ENCODE peak calls at places on chromosomes 7 and 10, in five cellular contexts. D, S, A, B and E are unnamed samples.

GRCh38 chr10:3046210-3046779 is 21.1 kb upstream of the PFKP start:
- DNase-seq in S (no peak), B (no peak), D (no peak), A (no peak), E (no peak)

GRCh38 chr7:97844036-97844435 is 28.2 kb downstream of the ASNS start:
- DNase-seq in S (no peak), A (no peak), B (no peak), D (no peak), E (no peak)

GRCh38 chr7:68547794-68548193 is 1050.5 kb upstream of the AUTS2 start:
- DNase-seq in A (no peak), S (peak), B (no peak), D (no peak), E (no peak)

GRCh38 chr7:28623863-28624262 is 211.5 kb downstream of the CREB5 start:
- DNase-seq in B (no peak), S (peak), A (no peak), D (no peak), E (peak)

GRCh38 chr10:60940435-60940834 is 3.5 kb downstream of the RHOBTB1 start:
- DNase-seq in B (no peak), A (no peak), D (no peak), S (no peak), E (no peak)

GRCh38 chr7:82128546-82128945 is 315.0 kb downstream of the CACNA2D1 start:
- DNase-seq in B (no peak), A (no peak), S (no peak), D (no peak), E (no peak)

GRCh38 chr10:69472544-69472943 is 21.3 kb downstream of the TSPAN15 start:
- DNase-seq in D (no peak), S (no peak), A (no peak), B (no peak), E (no peak)

GRCh38 chr7:74092964-74093339 is 9.3 kb downstream of the LIMK1 start:
- DNase-seq in B (no peak), S (no peak), D (no peak), A (no peak), E (no peak)

GRCh38 chr10:113273151-113273876 is 279.5 kb upstream of the HABP2 start:
- DNase-seq in S (no peak), B (no peak), A (peak), D (no peak), E (no peak)

GRCh38 chr10:85515316-85515715 is 851.3 kb downstream of the GRID1 start:
- DNase-seq in D (no peak), S (no peak), A (no peak), B (no peak), E (no peak)

GRCh38 chr7:78232806-78233205 is 434.2 kb downstream of the PHTF2 start:
- DNase-seq in D (no peak), S (no peak), A (no peak), B (no peak), E (no peak)

GRCh38 chr10:112288526-112288925 is 5.3 kb downstream of the TECTB start:
- DNase-seq in B (no peak), D (no peak), A (no peak), S (no peak), E (no peak)

GRCh38 chr10:131561897-131562296 is 250.4 kb upstream of the TCERG1L start:
- DNase-seq in A (no peak), D (no peak), B (no peak), S (peak), E (no peak)

GRCh38 chr10:87760195-87760905 is 57.7 kb downstream of the ATAD1 start:
- DNase-seq in B (no peak), D (no peak), S (no peak), A (no peak), E (no peak)

GRCh38 chr10:52526251-52526823 is 212.3 kb downstream of the DKK1 start:
- DNase-seq in D (no peak), S (no peak), A (no peak), B (no peak), E (no peak)

GRCh38 chr10:5565671-5566581 is 41.2 kb downstream of the CALML3 start:
- DNase-seq in A (no peak), S (no peak), D (peak), B (no peak), E (no peak)

GRCh38 chr10:20303453-20304152 is 487.4 kb downstream of the PLXDC2 start:
- DNase-seq in A (no peak), D (no peak), B (no peak), S (peak), E (no peak)

GRCh38 chr7:107318523-107319160 is 149.8 kb downstream of the HBP1 start:
- DNase-seq in A (no peak), S (no peak), D (no peak), B (no peak), E (no peak)

GRCh38 chr7:16905300-16906044 is 23.7 kb upstream of the AGR3 start:
- DNase-seq in A (no peak), B (no peak), S (no peak), D (peak), E (peak)

GRCh38 chr7:113199841-113200240 is 81.5 kb upstream of the SMIM30 start:
- DNase-seq in A (no peak), B (no peak), D (peak), S (no peak), E (no peak)

GRCh38 chr7:150620061-150620460 is 12.1 kb downstream of the GIMAP6 start:
- DNase-seq in D (no peak), A (no peak), S (no peak), B (no peak), E (no peak)

GRCh38 chr10:76133597-76134255 is 702.3 kb downstream of the LRMDA start:
- DNase-seq in B (no peak), A (no peak), D (no peak), S (peak), E (peak)

GRCh38 chr7:133699390-133699789 is 427.8 kb upstream of the LRGUK start:
- DNase-seq in D (no peak), S (no peak), B (no peak), A (no peak), E (no peak)

GRCh38 chr7:135178364-135178763 is 7.9 kb upstream of the CYREN start:
- DNase-seq in A (no peak), D (no peak), B (no peak), S (no peak), E (no peak)

GRCh38 chr7:31094271-31094670 is 42.2 kb downstream of the ADCYAP1R1 start:
- DNase-seq in D (no peak), B (no peak), S (no peak), A (no peak), E (no peak)

GRCh38 chr10:132276179-132276675 is 31.5 kb downstream of the STK32C start:
- DNase-seq in B (no peak), D (no peak), S (no peak), A (no peak), E (no peak)

GRCh38 chr10:100510533-100511308 is 8.9 kb downstream of the SEC31B start:
- DNase-seq in B (peak), D (no peak), S (no peak), A (no peak), E (no peak)

GRCh38 chr7:77698042-77698625 is 1.9 kb downstream of the RSBN1L start:
- DNase-seq in B (no peak), D (no peak), A (no peak), S (no peak), E (no peak)